ENCODE peak calls at places on chromosomes 2 and 18, in ten cellular contexts. O is CD8-positive, alpha-beta memory T cell; H is HCT116; J is ovary; K is lung; I is PC-3; R is K562; Q is mammary epithelial cell; T is CD4-positive, CD25-positive, alpha-beta regulatory T cell; L is AG04450. X is an unnamed sample. For H3K27me3, the result is how much of the 10 kb centered on the place peaks cover.

GRCh38 chr2:164826293-164827243 is 15.1 kb downstream of the COBLL1 start:
- DNase-seq in O (no peak), H (no peak), J (peak), K (peak), I (peak), R (no peak), Q (peak), T (no peak), L (no peak), X (no peak)

GRCh38 chr2:33489835-33490431 is 13.5 kb downstream of the RASGRP3 start:
- DNase-seq in O (no peak), H (no peak), J (no peak), K (no peak), I (no peak), R (no peak), Q (no peak), T (no peak), L (no peak), X (no peak)

GRCh38 chr2:198874502-198874858 is 583.3 kb downstream of the SATB2 start:
- DNase-seq in O (no peak), H (no peak), J (no peak), K (no peak), I (no peak), R (no peak), Q (no peak), T (no peak), L (no peak), X (no peak)

GRCh38 chr2:26621469-26622199 is 19.5 kb downstream of the CIB4 start:
- DNase-seq in O (no peak), H (no peak), J (no peak), K (no peak), I (peak), R (no peak), Q (no peak), T (no peak), L (no peak), X (no peak)

GRCh38 chr2:240391111-240392051 is 44.1 kb upstream of the GPC1 start:
- DNase-seq in O (no peak), H (no peak), J (peak), K (no peak), I (no peak), R (no peak), Q (no peak), T (no peak), L (no peak), X (no peak)

GRCh38 chr2:216286616-216287231 is 85.6 kb downstream of the MARCHF4 start:
- DNase-seq in O (no peak), H (no peak), J (no peak), K (no peak), I (no peak), R (peak), Q (no peak), T (no peak), L (no peak), X (no peak)

GRCh38 chr2:30216157-30216556 is 15.2 kb upstream of the LBH start:
- DNase-seq in O (no peak), H (no peak), J (no peak), K (no peak), I (no peak), R (no peak), Q (no peak), T (no peak), L (no peak), X (no peak)

GRCh38 chr2:107582487-107582886 is 244.2 kb upstream of the RGPD4 start:
- DNase-seq in O (no peak), H (no peak), J (no peak), K (no peak), I (peak), R (no peak), Q (peak), T (no peak), L (no peak), X (no peak)

GRCh38 chr18:36572135-36572856 is 256.5 kb downstream of the TPGS2 start:
- DNase-seq in O (no peak), H (peak), J (peak), K (no peak), I (peak), R (peak), Q (no peak), T (no peak), L (no peak), X (peak)

GRCh38 chr2:232489516-232490220 is 2.0 kb upstream of the ECEL1 start:
- DNase-seq in O (no peak), H (no peak), J (peak), K (no peak), I (no peak), R (no peak), Q (no peak), T (no peak), L (no peak), X (no peak)

GRCh38 chr2:209629622-209630021 is 142.0 kb upstream of the UNC80 start:
- DNase-seq in O (no peak), H (no peak), J (no peak), K (no peak), I (no peak), R (no peak), Q (peak), T (no peak), L (no peak), X (no peak)

GRCh38 chr2:133906926-133907325 is 338.7 kb upstream of the NCKAP5 start:
- DNase-seq in O (no peak), H (no peak), J (no peak), K (no peak), I (no peak), R (no peak), Q (no peak), T (no peak), L (no peak), X (no peak)

GRCh38 chr2:204452464-204453023 is 92.7 kb upstream of the PARD3B start:
- DNase-seq in O (no peak), H (peak), J (peak), K (peak), I (peak), R (no peak), Q (peak), T (no peak), L (peak), X (no peak)

GRCh38 chr2:60486067-60486466 is 67.4 kb downstream of the BCL11A start:
- DNase-seq in O (no peak), H (no peak), J (no peak), K (no peak), I (no peak), R (no peak), Q (no peak), T (no peak), L (no peak), X (no peak)

GRCh38 chr18:69958422-69958821 is 10.7 kb upstream of the CD226 start:
- DNase-seq in O (no peak), H (no peak), J (no peak), K (no peak), I (no peak), R (no peak), Q (no peak), T (no peak), L (no peak), X (no peak)

GRCh38 chr2:56195563-56195962 is 11.8 kb downstream of the CCDC85A start:
- DNase-seq in O (no peak), H (no peak), J (no peak), K (no peak), I (peak), R (no peak), Q (no peak), T (no peak), L (no peak), X (no peak)

GRCh38 chr2:144718376-144718775 is 198.5 kb upstream of the ZEB2 start:
- DNase-seq in O (no peak), H (no peak), J (no peak), K (no peak), I (no peak), R (no peak), Q (no peak), T (no peak), L (no peak), X (no peak)

GRCh38 chr2:237221443-237221842 is 135.8 kb downstream of the COPS8 start:
- DNase-seq in O (no peak), H (no peak), J (no peak), K (no peak), I (no peak), R (no peak), Q (no peak), T (no peak), L (no peak), X (no peak)

GRCh38 chr2:151277011-151277410 is 12.5 kb downstream of the NMI start:
- DNase-seq in O (no peak), H (no peak), J (no peak), K (no peak), I (no peak), R (no peak), Q (no peak), T (no peak), L (no peak), X (no peak)

GRCh38 chr2:7225848-7226247 is 308.6 kb downstream of the RNF144A start:
- DNase-seq in O (no peak), H (no peak), J (no peak), K (no peak), I (no peak), R (no peak), Q (no peak), T (no peak), L (no peak), X (no peak)

GRCh38 chr2:176637497-176638166 is 368.4 kb downstream of the MTX2 start:
- DNase-seq in O (no peak), H (no peak), J (peak), K (peak), I (peak), R (no peak), Q (peak), T (no peak), L (no peak), X (no peak)

GRCh38 chr2:83282851-83283250 is 1176.2 kb downstream of the SUCLG1 start:
- DNase-seq in O (no peak), H (no peak), J (no peak), K (no peak), I (no peak), R (no peak), Q (no peak), T (no peak), L (no peak), X (no peak)

GRCh38 chr2:48131503-48132293 is 225.4 kb upstream of the FBXO11 start:
- DNase-seq in O (peak), H (no peak), J (no peak), K (no peak), I (no peak), R (peak), Q (no peak), T (no peak), L (no peak), X (no peak)

GRCh38 chr2:1649871-1650473 is 94.3 kb downstream of the PXDN start:
- DNase-seq in O (no peak), H (no peak), J (no peak), K (no peak), I (no peak), R (no peak), Q (no peak), T (no peak), L (no peak), X (no peak)

GRCh38 chr2:112137516-112138142 is 556 bp upstream of the FBLN7 start:
- DNase-seq in O (no peak), H (no peak), J (no peak), K (no peak), I (peak), R (no peak), Q (peak), T (peak), L (no peak), X (no peak)

GRCh38 chr18:10145523-10145922 is 231.7 kb downstream of the VAPA start:
- DNase-seq in O (no peak), H (no peak), J (no peak), K (no peak), I (no peak), R (no peak), Q (no peak), T (no peak), L (no peak), X (no peak)

GRCh38 chr18:76446746-76447267 is 48.2 kb downstream of the ZNF516 start:
- DNase-seq in O (no peak), H (no peak), J (no peak), K (no peak), I (no peak), R (no peak), Q (no peak), T (no peak), L (no peak), X (no peak)

GRCh38 chr18:76444436-76445105 is 50.5 kb downstream of the ZNF516 start:
- DNase-seq in O (no peak), H (no peak), J (no peak), K (no peak), I (no peak), R (no peak), Q (no peak), T (no peak), L (no peak), X (no peak)

GRCh38 chr18:76445275-76445674 is 49.8 kb downstream of the ZNF516 start:
- DNase-seq in O (no peak), H (no peak), J (no peak), K (no peak), I (peak), R (no peak), Q (peak), T (no peak), L (no peak), X (no peak)

GRCh38 chr18:76446321-76446720 is 48.7 kb downstream of the ZNF516 start:
- DNase-seq in O (no peak), H (no peak), J (no peak), K (no peak), I (no peak), R (no peak), Q (no peak), T (no peak), L (no peak), X (no peak)

GRCh38 chr18:76445741-76446232 is 49.3 kb downstream of the ZNF516 start:
- DNase-seq in O (no peak), H (no peak), J (no peak), K (no peak), I (no peak), R (no peak), Q (no peak), T (no peak), L (no peak), X (no peak)
- H3K27ac ChIP-seq in O (no peak), H (no peak), J (no peak), K (no peak), I (peak), R (no peak), Q (peak), T (no peak), L (peak), X (peak)

DNA sequence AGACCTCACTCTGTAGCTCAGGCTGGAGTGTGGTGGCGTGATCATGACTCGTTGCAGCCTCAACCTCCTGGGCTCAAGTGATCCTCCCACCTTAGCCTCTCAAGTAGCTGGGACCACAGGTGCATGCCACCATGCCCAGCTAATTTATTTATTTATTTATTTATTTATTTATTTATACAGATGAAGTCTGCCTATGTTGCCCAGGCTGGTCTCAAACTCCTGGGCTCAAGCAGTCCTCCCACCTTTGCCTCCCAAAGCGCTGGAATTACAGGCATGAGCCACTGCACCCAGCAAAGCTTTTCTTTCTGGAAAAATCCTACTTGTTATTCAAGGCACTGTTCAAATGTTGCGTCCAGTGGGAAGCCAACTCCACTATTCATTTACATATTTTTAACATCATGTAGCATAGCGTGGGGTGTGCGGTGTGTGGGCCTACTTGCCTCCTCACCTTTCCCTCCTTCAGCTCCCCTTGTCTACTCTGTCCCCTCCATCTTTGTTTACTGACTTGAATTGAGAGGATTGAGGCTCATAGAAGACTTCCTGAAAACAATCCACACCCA is 6.8 kb upstream of the RHOB start:
- DNase-seq in O (no peak), H (no peak), J (no peak), K (no peak), I (no peak), R (no peak), Q (no peak), T (no peak), L (no peak), X (no peak)
- H3K27me3 ChIP-seq in O (under half), H (under half), J (under half), K (under half), I (under half), R (under half), Q (under half), T (under half), L (under half), X (under half)

DNA sequence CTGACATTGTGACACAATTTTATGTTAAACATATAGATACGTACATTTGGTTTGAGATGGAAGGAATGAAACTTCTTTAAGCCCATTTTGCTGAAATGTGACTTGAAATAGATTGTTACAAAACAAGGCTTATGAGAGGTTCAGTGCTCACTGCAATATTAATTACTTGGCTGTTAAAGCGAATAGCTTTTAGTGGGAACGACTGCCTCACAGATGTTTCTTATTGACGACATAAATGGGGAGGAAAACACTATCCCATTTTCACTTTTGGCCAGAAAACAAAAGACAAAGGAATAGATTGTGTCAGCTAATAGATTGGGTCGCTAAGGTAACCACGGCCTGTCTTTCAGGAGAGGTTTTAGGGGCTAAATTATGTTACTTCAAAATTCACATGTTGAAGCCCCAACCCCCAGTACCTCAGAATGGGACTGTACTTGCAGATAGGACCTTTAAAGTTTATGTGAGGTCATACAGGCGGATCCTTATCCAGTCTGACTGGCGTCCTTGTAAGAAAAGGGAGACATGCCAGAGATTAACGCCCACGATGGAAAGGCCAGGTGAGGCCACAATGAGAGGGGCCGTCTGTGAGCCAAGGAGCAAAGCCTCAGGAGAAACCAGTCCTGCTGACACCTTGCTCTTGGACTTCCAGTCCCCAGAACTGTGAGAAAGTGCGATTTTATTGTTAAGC is 10.8 kb downstream of the INPP1 start:
- DNase-seq in O (no peak), H (no peak), J (no peak), K (no peak), I (no peak), R (peak), Q (peak), T (no peak), L (no peak), X (no peak)
- H3K27ac ChIP-seq in O (peak), H (no peak), J (no peak), K (no peak), I (no peak), R (peak), Q (peak), T (no peak), L (no peak), X (peak)

GRCh38 chr2:110983130-110983529 is 137.6 kb upstream of the BCL2L11 start:
- DNase-seq in O (no peak), H (no peak), J (no peak), K (no peak), I (no peak), R (no peak), Q (no peak), T (no peak), L (no peak), X (no peak)
- H3K27me3 ChIP-seq in O (under half), H (under half), J (under half), K (under half), I (under half), R (under half), Q (under half), T (under half), L (under half), X (under half)

GRCh38 chr18:57784034-57784815 is 18.9 kb downstream of the ATP8B1 start:
- DNase-seq in O (no peak), H (no peak), J (no peak), K (no peak), I (peak), R (no peak), Q (peak), T (no peak), L (no peak), X (no peak)

GRCh38 chr18:57784816-57785144 is 18.3 kb downstream of the ATP8B1 start:
- DNase-seq in O (no peak), H (no peak), J (no peak), K (no peak), I (no peak), R (no peak), Q (no peak), T (no peak), L (no peak), X (no peak)

GRCh38 chr18:57787068-57787682 is 15.9 kb downstream of the ATP8B1 start:
- DNase-seq in O (no peak), H (no peak), J (no peak), K (no peak), I (peak), R (no peak), Q (no peak), T (no peak), L (no peak), X (no peak)

GRCh38 chr18:57789105-57789504 is 14.0 kb downstream of the ATP8B1 start:
- DNase-seq in O (no peak), H (peak), J (no peak), K (no peak), I (peak), R (no peak), Q (peak), T (no peak), L (no peak), X (no peak)

DNA sequence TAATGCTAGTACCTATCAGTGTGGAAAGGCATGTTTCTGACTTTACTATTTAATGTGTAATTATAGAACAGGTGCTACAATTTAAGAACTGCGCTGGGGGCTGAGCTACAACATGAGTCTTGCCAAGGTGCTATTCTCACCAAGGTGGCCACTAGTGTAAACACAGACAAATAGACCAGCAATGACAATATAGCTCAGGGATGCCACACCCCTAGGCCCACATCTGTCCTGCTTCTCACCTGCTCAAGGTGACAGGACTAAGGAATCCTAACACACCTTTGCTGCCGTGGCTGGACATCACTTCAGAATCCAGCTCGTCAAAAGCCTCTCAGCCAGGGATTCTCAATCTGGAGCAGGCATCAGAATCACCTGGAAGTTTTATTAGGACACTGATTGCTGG is 17.1 kb downstream of the ATP8B1 start:
- DNase-seq in O (no peak), H (no peak), J (no peak), K (no peak), I (no peak), R (no peak), Q (no peak), T (no peak), L (no peak), X (no peak)
- H3K27ac ChIP-seq in O (no peak), H (no peak), J (no peak), K (no peak), I (no peak), R (no peak), Q (no peak), T (no peak), L (no peak), X (no peak)

GRCh38 chr2:236177967-236178909 is 10.1 kb upstream of the GBX2 start:
- DNase-seq in O (no peak), H (peak), J (peak), K (peak), I (peak), R (peak), Q (no peak), T (no peak), L (no peak), X (no peak)

GRCh38 chr2:236174608-236175001 is 6.4 kb upstream of the GBX2 start:
- DNase-seq in O (no peak), H (no peak), J (no peak), K (no peak), I (no peak), R (no peak), Q (no peak), T (no peak), L (no peak), X (no peak)

GRCh38 chr2:236177604-236177966 is 9.4 kb upstream of the GBX2 start:
- DNase-seq in O (no peak), H (peak), J (peak), K (no peak), I (peak), R (peak), Q (no peak), T (no peak), L (no peak), X (no peak)

GRCh38 chr2:236176951-236177350 is 8.8 kb upstream of the GBX2 start:
- DNase-seq in O (no peak), H (no peak), J (no peak), K (no peak), I (no peak), R (no peak), Q (no peak), T (no peak), L (no peak), X (no peak)

GRCh38 chr2:236176417-236176816 is 8.2 kb upstream of the GBX2 start:
- DNase-seq in O (no peak), H (no peak), J (no peak), K (no peak), I (peak), R (peak), Q (no peak), T (no peak), L (no peak), X (no peak)
- H3K27me3 ChIP-seq in O (under half), H (under half), J (under half), K (under half), I (under half), R (under half), Q (under half), T (under half), L (half or more), X (half or more)

DNA sequence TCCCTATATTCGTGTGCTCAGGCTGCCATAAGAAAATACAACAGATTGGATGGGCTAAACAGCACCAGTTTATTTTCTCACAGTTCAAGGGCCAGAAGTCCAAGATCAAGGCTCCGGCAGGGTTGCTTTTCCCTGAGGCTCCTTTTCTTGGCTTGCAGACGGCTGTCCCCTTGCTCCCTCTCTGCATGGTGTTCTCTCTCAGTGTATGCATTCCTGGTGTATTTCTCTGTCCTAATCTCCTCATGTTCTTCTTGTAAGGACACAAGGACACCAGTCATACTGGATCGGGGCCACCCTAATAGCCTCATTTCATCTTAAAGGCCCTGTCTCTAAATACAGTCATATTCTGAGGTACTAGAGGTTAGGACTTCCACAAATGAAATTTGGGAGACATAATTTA is 62.6 kb upstream of the SLC16A14 start:
- DNase-seq in O (no peak), H (no peak), J (peak), K (no peak), I (no peak), R (no peak), Q (no peak), T (no peak), L (no peak), X (no peak)
- H3K27ac ChIP-seq in O (no peak), H (no peak), J (peak), K (peak), I (no peak), R (no peak), Q (no peak), T (no peak), L (no peak), X (no peak)